ENCODE peak calls at places on chromosomes 11 and 22, in six cellular contexts. O is AG04450, V is GM06990, Z is AG10803, K is cardiac fibroblast, Q is tibial nerve. M is an unnamed sample.
A peak's percentile ranks its signal among the peaks of the same experiment; 100 is the strongest.

GRCh38 chr11:86588566-86589090 is 83.8 kb downstream of the ME3 start:
- DNase-seq in O (no peak), V (no peak), Z (no peak), K (peak; percentile 43), Q (no peak), M (no peak)

GRCh38 chr11:12706531-12707499 is 32.6 kb downstream of the TEAD1 start:
- DNase-seq in O (no peak), V (no peak), Z (no peak), K (peak; percentile 59), Q (no peak), M (no peak)

GRCh38 chr11:3803726-3804510 is 4.4 kb upstream of the PGAP2 start:
- DNase-seq in O (peak; percentile 11), V (no peak), Z (peak; percentile 62), K (peak; percentile 45), Q (no peak), M (peak; percentile 42)

GRCh38 chr22:21073023-21073422 is 27.3 kb downstream of the LRRC74B start:
- DNase-seq in O (no peak), V (no peak), Z (no peak), K (no peak), Q (no peak), M (no peak)

GRCh38 chr22:39283312-39284141 is 35.9 kb downstream of the RPL3 start:
- DNase-seq in O (no peak), V (no peak), Z (no peak), K (peak; percentile 58), Q (no peak), M (no peak)

GRCh38 chr11:111063711-111064110 is 181.8 kb upstream of the POU2AF2 start:
- DNase-seq in O (no peak), V (no peak), Z (no peak), K (peak; percentile 29), Q (no peak), M (no peak)

GRCh38 chr11:8247312-8247711 is 16.4 kb downstream of the LMO1 start:
- DNase-seq in O (no peak), V (no peak), Z (no peak), K (no peak), Q (no peak), M (no peak)

GRCh38 chr11:120911943-120912342 is 112.0 kb upstream of the TBCEL start:
- DNase-seq in O (no peak), V (no peak), Z (no peak), K (no peak), Q (no peak), M (no peak)

GRCh38 chr11:130915556-130916237 is 582 bp downstream of the SNX19 start:
- DNase-seq in O (no peak), V (peak; percentile 24), Z (no peak), K (no peak), Q (no peak), M (no peak)

GRCh38 chr22:30212363-30212995 is 34.1 kb downstream of the LIF start:
- DNase-seq in O (peak; percentile 70), V (no peak), Z (peak; percentile 92), K (peak; percentile 99), Q (peak; percentile 46), M (peak; percentile 46)

GRCh38 chr11:113376156-113376555 is 11.4 kb upstream of the ANKK1 start:
- DNase-seq in O (peak; percentile 6), V (no peak), Z (no peak), K (peak; percentile 55), Q (no peak), M (peak; percentile 17)

GRCh38 chr11:11672764-11673163 is 51.0 kb upstream of the GALNT18 start:
- DNase-seq in O (no peak), V (no peak), Z (no peak), K (no peak), Q (no peak), M (no peak)

GRCh38 chr11:36565033-36565610 is 2.7 kb upstream of the RAG1 start:
- DNase-seq in O (no peak), V (no peak), Z (no peak), K (no peak), Q (no peak), M (no peak)

GRCh38 chr11:38416141-38416540 is 1818.1 kb upstream of the RAG2 start:
- DNase-seq in O (no peak), V (no peak), Z (no peak), K (no peak), Q (no peak), M (no peak)

GRCh38 chr11:83068573-83068972 is 3.1 kb downstream of the RAB30 start:
- DNase-seq in O (no peak), V (no peak), Z (no peak), K (no peak), Q (no peak), M (no peak)

GRCh38 chr11:68843052-68843561 is 1.4 kb upstream of the CPT1A start:
- DNase-seq in O (no peak), V (peak; percentile 55), Z (peak; percentile 41), K (peak; percentile 28), Q (no peak), M (no peak)

GRCh38 chr22:32776800-32777199 is 24.7 kb upstream of the TIMP3 start:
- DNase-seq in O (no peak), V (no peak), Z (no peak), K (no peak), Q (no peak), M (no peak)

GRCh38 chr22:19125474-19126308 is 3.5 kb upstream of the DGCR2 start:
- DNase-seq in O (no peak), V (no peak), Z (no peak), K (no peak), Q (no peak), M (no peak)

GRCh38 chr11:65183201-65183891 is 1.6 kb downstream of the CAPN1 start:
- DNase-seq in O (no peak), V (no peak), Z (no peak), K (no peak), Q (no peak), M (no peak)
- H3K4me3 ChIP-seq in O (peak overlapping the region; percentile 88), V (peak overlapping the region; percentile 97), Z (peak overlapping the region; percentile 91), K (peak overlapping the region; percentile 86), Q (no peak overlapping the region), M (peak overlapping the region; percentile 90)

GRCh38 chr11:6474806-6475500 is 1.2 kb upstream of the TRIM3 start:
- DNase-seq in O (no peak), V (no peak), Z (no peak), K (no peak), Q (no peak), M (no peak)
- H3K4me3 ChIP-seq in O (no peak overlapping the region), V (no peak overlapping the region), Z (peak overlapping the region; percentile 72), K (no peak overlapping the region), Q (no peak overlapping the region), M (peak overlapping the region; percentile 49)

DNA sequence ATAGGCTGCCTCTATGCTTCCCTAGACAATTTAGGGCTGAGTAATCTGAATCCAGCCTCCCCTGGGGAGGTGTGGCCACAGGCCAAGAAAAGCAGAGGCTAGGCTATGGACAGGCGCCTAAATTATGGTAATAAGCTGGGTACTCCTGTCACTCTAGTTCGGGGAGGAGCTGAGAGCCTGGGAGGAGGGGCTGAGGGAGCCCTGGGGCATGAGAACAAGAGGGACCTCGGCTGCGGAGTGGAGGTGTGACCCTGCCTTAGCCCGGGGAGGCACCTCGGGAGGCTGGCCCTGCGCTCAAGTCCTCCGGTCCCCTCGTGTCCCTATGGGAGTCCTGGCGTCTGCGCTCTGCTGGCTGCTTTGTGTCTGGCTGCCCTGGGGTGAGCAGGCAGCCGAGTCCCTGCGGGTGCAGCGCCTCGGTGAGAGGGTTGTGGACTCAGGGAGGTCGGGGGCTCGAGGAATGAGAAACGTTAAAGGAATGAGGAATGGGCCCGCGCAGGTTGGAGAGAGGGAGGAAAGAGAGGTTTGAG is at the start of gene OTOG:
- DNase-seq in O (no peak), V (no peak), Z (no peak), K (peak; percentile 25), Q (no peak), M (no peak)
- H3K4me3 ChIP-seq in O (no peak within 1 kb of the TSS), V (no peak within 1 kb of the TSS), Z (no peak within 1 kb of the TSS), K (no peak within 1 kb of the TSS), Q (no peak within 1 kb of the TSS), M (no peak within 1 kb of the TSS)

DNA sequence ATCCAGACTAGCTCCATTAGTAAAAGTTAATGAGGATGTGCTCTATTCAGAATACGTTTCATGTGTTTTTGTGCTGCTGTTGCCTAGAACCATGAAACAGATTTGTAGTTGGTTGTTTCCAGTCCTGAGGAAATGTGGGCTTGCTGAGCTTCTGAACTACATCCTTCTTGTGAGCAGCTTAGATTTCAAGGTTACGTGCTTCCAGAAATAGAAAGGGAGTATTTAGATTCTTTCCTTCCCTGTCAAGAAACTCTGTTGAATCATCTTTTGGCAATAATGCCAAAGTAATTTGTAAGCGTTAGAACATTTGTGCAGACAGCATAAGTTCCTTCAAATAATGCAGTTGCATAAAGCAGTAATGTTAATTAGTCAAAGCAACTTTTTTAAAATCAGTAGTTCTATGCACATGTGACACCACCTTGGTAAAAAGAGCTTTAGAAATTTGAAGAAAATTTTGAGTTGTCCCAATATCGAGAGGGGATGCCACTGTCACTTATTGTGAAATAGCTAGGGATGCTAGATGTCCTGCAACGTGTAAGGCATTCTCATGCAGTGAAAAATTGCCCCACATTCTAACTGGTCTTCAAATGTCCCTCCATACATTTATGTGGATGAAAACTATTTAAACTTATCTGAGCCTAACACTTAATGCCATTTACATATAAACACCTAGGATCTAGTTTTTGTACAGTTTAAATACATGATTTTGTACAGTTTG is 169.6 kb downstream of the ETS1 start:
- DNase-seq in O (peak; percentile 69), V (no peak), Z (peak; percentile 94), K (peak; percentile 90), Q (no peak), M (peak; percentile 73)
- H3K4me3 ChIP-seq in O (no peak overlapping the region), V (no peak overlapping the region), Z (no peak overlapping the region), K (no peak overlapping the region), Q (no peak overlapping the region), M (no peak overlapping the region)

DNA sequence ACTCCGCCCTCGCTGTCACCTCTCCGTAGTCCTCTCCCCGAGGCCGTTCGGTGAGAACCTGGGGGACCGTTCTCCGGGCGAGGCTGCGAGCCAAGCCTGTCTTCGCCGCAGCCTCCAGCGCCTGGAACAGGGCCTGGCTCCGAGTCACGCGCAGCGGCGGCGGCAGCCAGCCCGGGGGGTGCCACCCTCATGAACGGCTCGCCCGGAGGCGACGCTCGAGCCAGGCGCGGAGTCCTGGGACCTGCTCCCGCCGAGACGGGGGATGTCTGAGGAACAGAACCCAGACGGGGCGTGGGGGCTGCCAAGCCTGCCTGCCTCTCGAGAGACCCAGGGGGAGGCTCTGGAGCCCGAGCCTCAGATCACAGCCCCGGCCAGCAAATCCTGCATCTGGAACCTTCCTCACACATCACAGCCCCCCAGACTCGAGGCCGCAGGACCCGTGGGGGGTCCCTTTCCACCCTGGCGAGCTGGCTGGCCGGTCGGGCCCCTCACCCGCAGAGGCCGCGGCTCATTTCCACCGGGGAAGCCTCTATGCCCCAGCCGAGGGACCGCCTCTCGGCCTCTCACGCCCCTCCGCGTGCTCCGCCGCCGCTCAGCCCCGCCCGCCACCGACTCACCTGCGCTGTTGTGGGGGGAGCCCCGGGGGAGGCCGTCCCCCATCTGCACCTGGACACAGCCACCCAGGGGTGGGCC is 4.1 kb downstream of the SHISA8 start:
- DNase-seq in O (no peak), V (peak; percentile 25), Z (peak; percentile 8), K (peak; percentile 22), Q (peak; percentile 25), M (no peak)
- H3K4me3 ChIP-seq in O (no peak overlapping the region), V (no peak overlapping the region), Z (peak overlapping the region; percentile 22), K (peak overlapping the region; percentile 3), Q (peak overlapping the region; percentile 11), M (no peak overlapping the region)